ENCODE peak calls at places on chromosomes 16 and 17, in six cellular contexts. One of them, this sample, is unnamed.

GRCh38 chr16:3009568-3010390 is 2.9 kb upstream of the CLDN9 start:
- DNase-seq in left ventricle myocardium inferior: no peak
- DNase-seq in AG10803: no peak
- DNase-seq in fibroblast of pulmonary artery: no peak
- DNase-seq in lower lobe of right lung: peak
- DNase-seq in adrenal gland: no peak
- DNase-seq in this sample: no peak

GRCh38 chr16:42069-42457 is 11.3 kb downstream of the POLR3K start:
- DNase-seq in lower lobe of right lung: peak
- DNase-seq in fibroblast of pulmonary artery: no peak
- DNase-seq in adrenal gland: no peak
- DNase-seq in left ventricle myocardium inferior: no peak
- DNase-seq in AG10803: no peak
- DNase-seq in this sample: no peak

GRCh38 chr16:49458656-49459445 is 85.2 kb downstream of the C16orf78 start:
- DNase-seq in adrenal gland: no peak
- DNase-seq in fibroblast of pulmonary artery: no peak
- DNase-seq in left ventricle myocardium inferior: no peak
- DNase-seq in lower lobe of right lung: no peak
- DNase-seq in AG10803: no peak
- DNase-seq in this sample: no peak

GRCh38 chr17:33463887-33464286 is 170.8 kb upstream of the ASIC2 start:
- DNase-seq in AG10803: peak
- DNase-seq in left ventricle myocardium inferior: no peak
- DNase-seq in fibroblast of pulmonary artery: peak
- DNase-seq in lower lobe of right lung: no peak
- DNase-seq in adrenal gland: no peak
- DNase-seq in this sample: no peak

GRCh38 chr16:81688182-81688581 is 90.9 kb upstream of the PLCG2 start:
- DNase-seq in AG10803: no peak
- DNase-seq in fibroblast of pulmonary artery: no peak
- DNase-seq in left ventricle myocardium inferior: no peak
- DNase-seq in lower lobe of right lung: no peak
- DNase-seq in adrenal gland: no peak
- DNase-seq in this sample: no peak

GRCh38 chr16:21150375-21151001 is at the start of gene DNAH3:
- DNase-seq in left ventricle myocardium inferior: no peak
- DNase-seq in fibroblast of pulmonary artery: no peak
- DNase-seq in adrenal gland: no peak
- DNase-seq in AG10803: no peak
- DNase-seq in lower lobe of right lung: peak
- DNase-seq in this sample: peak

GRCh38 chr16:8530756-8531155 is 59.6 kb downstream of the TMEM114 start:
- DNase-seq in lower lobe of right lung: no peak
- DNase-seq in fibroblast of pulmonary artery: no peak
- DNase-seq in adrenal gland: no peak
- DNase-seq in AG10803: no peak
- DNase-seq in left ventricle myocardium inferior: no peak
- DNase-seq in this sample: no peak

GRCh38 chr16:27112093-27112811 is 45.5 kb downstream of the C16orf82 start:
- DNase-seq in left ventricle myocardium inferior: no peak
- DNase-seq in fibroblast of pulmonary artery: no peak
- DNase-seq in AG10803: no peak
- DNase-seq in lower lobe of right lung: no peak
- DNase-seq in adrenal gland: no peak
- DNase-seq in this sample: no peak

GRCh38 chr16:15894571-15895358 is 6.4 kb upstream of the CEP20 start:
- DNase-seq in left ventricle myocardium inferior: no peak
- DNase-seq in lower lobe of right lung: no peak
- DNase-seq in AG10803: no peak
- DNase-seq in adrenal gland: no peak
- DNase-seq in fibroblast of pulmonary artery: no peak
- DNase-seq in this sample: no peak

GRCh38 chr16:89573826-89574680 is 1.5 kb upstream of the CPNE7 start:
- DNase-seq in left ventricle myocardium inferior: no peak
- DNase-seq in adrenal gland: no peak
- DNase-seq in lower lobe of right lung: no peak
- DNase-seq in fibroblast of pulmonary artery: no peak
- DNase-seq in AG10803: no peak
- DNase-seq in this sample: no peak

GRCh38 chr17:78583091-78583490 is 5.9 kb upstream of the DNAH17 start:
- DNase-seq in AG10803: no peak
- DNase-seq in fibroblast of pulmonary artery: no peak
- DNase-seq in adrenal gland: no peak
- DNase-seq in left ventricle myocardium inferior: no peak
- DNase-seq in lower lobe of right lung: no peak
- DNase-seq in this sample: no peak

GRCh38 chr17:34726536-34727384 is 147.4 kb downstream of the TMEM132E start:
- DNase-seq in left ventricle myocardium inferior: no peak
- DNase-seq in adrenal gland: no peak
- DNase-seq in lower lobe of right lung: no peak
- DNase-seq in AG10803: peak
- DNase-seq in fibroblast of pulmonary artery: no peak
- DNase-seq in this sample: no peak

GRCh38 chr16:2738615-2739014 is 13.8 kb upstream of the SRRM2 start:
- DNase-seq in left ventricle myocardium inferior: no peak
- DNase-seq in AG10803: no peak
- DNase-seq in fibroblast of pulmonary artery: no peak
- DNase-seq in adrenal gland: no peak
- DNase-seq in lower lobe of right lung: no peak
- DNase-seq in this sample: no peak

GRCh38 chr17:29840884-29841283 is 89.1 kb downstream of the SSH2 start:
- DNase-seq in lower lobe of right lung: no peak
- DNase-seq in left ventricle myocardium inferior: no peak
- DNase-seq in fibroblast of pulmonary artery: peak
- DNase-seq in AG10803: no peak
- DNase-seq in adrenal gland: no peak
- DNase-seq in this sample: no peak

GRCh38 chr16:3144331-3144881 is 9.6 kb downstream of the ZNF213 start:
- DNase-seq in adrenal gland: no peak
- DNase-seq in fibroblast of pulmonary artery: no peak
- DNase-seq in lower lobe of right lung: peak
- DNase-seq in left ventricle myocardium inferior: no peak
- DNase-seq in AG10803: no peak
- DNase-seq in this sample: no peak

GRCh38 chr16:24452724-24453123 is 86.6 kb upstream of the RBBP6 start:
- DNase-seq in left ventricle myocardium inferior: no peak
- DNase-seq in AG10803: no peak
- DNase-seq in fibroblast of pulmonary artery: no peak
- DNase-seq in lower lobe of right lung: no peak
- DNase-seq in adrenal gland: no peak
- DNase-seq in this sample: no peak

GRCh38 chr16:70804153-70804728 is 3.3 kb upstream of the VAC14 start:
- DNase-seq in fibroblast of pulmonary artery: peak
- DNase-seq in lower lobe of right lung: no peak
- DNase-seq in adrenal gland: no peak
- DNase-seq in AG10803: peak
- DNase-seq in left ventricle myocardium inferior: no peak
- DNase-seq in this sample: peak

GRCh38 chr16:19524866-19525723 is 1.4 kb downstream of the CCP110 start:
- DNase-seq in left ventricle myocardium inferior: no peak
- DNase-seq in fibroblast of pulmonary artery: no peak
- DNase-seq in adrenal gland: no peak
- DNase-seq in AG10803: no peak
- DNase-seq in lower lobe of right lung: no peak
- DNase-seq in this sample: no peak

GRCh38 chr16:10121496-10121895 is 60.7 kb downstream of the GRIN2A start:
- DNase-seq in fibroblast of pulmonary artery: peak
- DNase-seq in lower lobe of right lung: no peak
- DNase-seq in adrenal gland: no peak
- DNase-seq in AG10803: peak
- DNase-seq in left ventricle myocardium inferior: no peak
- DNase-seq in this sample: peak

GRCh38 chr17:35312790-35313711 is 60.4 kb downstream of the SLFN11 start:
- DNase-seq in lower lobe of right lung: peak
- DNase-seq in adrenal gland: peak
- DNase-seq in AG10803: peak
- DNase-seq in fibroblast of pulmonary artery: peak
- DNase-seq in left ventricle myocardium inferior: peak
- DNase-seq in this sample: peak

GRCh38 chr16:17160285-17160854 is 310.4 kb downstream of the XYLT1 start:
- DNase-seq in fibroblast of pulmonary artery: no peak
- DNase-seq in lower lobe of right lung: no peak
- DNase-seq in left ventricle myocardium inferior: no peak
- DNase-seq in adrenal gland: no peak
- DNase-seq in AG10803: no peak
- DNase-seq in this sample: no peak

GRCh38 chr16:72989203-72989991 is 58.5 kb downstream of the ZFHX3 start:
- DNase-seq in adrenal gland: no peak
- DNase-seq in fibroblast of pulmonary artery: peak
- DNase-seq in AG10803: peak
- DNase-seq in lower lobe of right lung: no peak
- DNase-seq in left ventricle myocardium inferior: no peak
- DNase-seq in this sample: peak

GRCh38 chr17:7885357-7886226 is 3.0 kb upstream of the CHD3 start:
- DNase-seq in fibroblast of pulmonary artery: peak
- DNase-seq in left ventricle myocardium inferior: peak
- DNase-seq in AG10803: no peak
- DNase-seq in lower lobe of right lung: peak
- DNase-seq in adrenal gland: peak
- DNase-seq in this sample: peak
- H3K4me3 ChIP-seq in fibroblast of pulmonary artery: peak
- H3K4me3 ChIP-seq in left ventricle myocardium inferior: peak
- H3K4me3 ChIP-seq in AG10803: peak
- H3K4me3 ChIP-seq in lower lobe of right lung: peak
- H3K4me3 ChIP-seq in adrenal gland: peak
- H3K4me3 ChIP-seq in this sample: peak

DNA sequence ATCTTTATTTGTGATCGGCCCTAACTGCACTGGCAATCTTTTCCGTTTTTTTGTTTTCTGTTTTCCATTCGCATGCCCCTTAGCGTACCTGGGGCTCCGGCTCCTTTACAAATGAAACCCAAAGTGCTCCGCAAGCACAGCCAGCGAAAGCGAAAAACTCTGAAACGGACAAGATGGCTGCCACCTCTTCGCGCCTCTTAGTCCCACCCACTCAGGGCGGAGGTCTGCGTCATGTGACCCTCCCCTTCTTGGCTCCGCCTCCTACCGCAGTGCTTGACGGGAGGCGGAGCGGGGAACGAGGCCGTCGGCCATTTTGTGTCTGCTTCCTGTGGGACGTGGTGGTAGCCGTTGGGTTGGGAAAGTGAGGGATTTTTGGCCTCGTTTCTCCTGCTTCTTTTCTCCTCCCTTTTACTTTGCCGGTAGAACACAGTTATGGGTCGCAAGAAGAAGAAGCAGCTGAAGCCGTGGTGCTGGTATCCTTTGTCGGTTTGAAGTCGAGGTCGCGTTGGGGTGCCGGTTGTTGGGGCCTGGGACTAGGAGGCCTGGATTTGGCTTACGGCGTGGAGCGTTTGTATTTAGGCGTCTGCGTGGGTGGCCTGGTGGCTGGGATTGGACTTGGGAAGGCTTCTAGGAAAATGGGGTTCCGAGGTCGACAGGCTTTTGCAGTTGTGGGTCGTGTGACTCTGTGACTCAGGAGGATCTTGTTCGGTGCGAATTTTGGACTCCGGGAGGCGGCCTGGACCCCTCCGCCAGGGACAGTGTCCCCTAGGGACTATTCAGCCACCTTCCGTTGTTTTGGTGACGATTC is at the start of gene ZNF207:
- DNase-seq in fibroblast of pulmonary artery: peak
- DNase-seq in adrenal gland: peak
- DNase-seq in AG10803: peak
- DNase-seq in lower lobe of right lung: peak
- DNase-seq in left ventricle myocardium inferior: peak
- DNase-seq in this sample: peak
- TF ChIP-seq CTCF in fibroblast of pulmonary artery: no peak
- TF ChIP-seq CTCF in adrenal gland: no peak
- TF ChIP-seq CTCF in AG10803: no peak
- TF ChIP-seq CTCF in lower lobe of right lung: no peak
- TF ChIP-seq CTCF in left ventricle myocardium inferior: no peak
- TF ChIP-seq CTCF in this sample: no peak

GRCh38 chr17:1087381-1088241 is 90.7 kb downstream of the TIMM22 start:
- DNase-seq in left ventricle myocardium inferior: peak
- DNase-seq in adrenal gland: peak
- DNase-seq in fibroblast of pulmonary artery: no peak
- DNase-seq in AG10803: peak
- DNase-seq in lower lobe of right lung: peak
- DNase-seq in this sample: no peak
- H3K4me3 ChIP-seq in left ventricle myocardium inferior: peak
- H3K4me3 ChIP-seq in adrenal gland: no peak
- H3K4me3 ChIP-seq in fibroblast of pulmonary artery: no peak
- H3K4me3 ChIP-seq in AG10803: no peak
- H3K4me3 ChIP-seq in lower lobe of right lung: no peak
- H3K4me3 ChIP-seq in this sample: no peak

GRCh38 chr17:50176559-50177471 is 11.0 kb downstream of the SGCA start:
- DNase-seq in AG10803: peak
- DNase-seq in adrenal gland: no peak
- DNase-seq in left ventricle myocardium inferior: no peak
- DNase-seq in lower lobe of right lung: no peak
- DNase-seq in fibroblast of pulmonary artery: no peak
- DNase-seq in this sample: peak

GRCh38 chr17:50180066-50180465 is 14.3 kb downstream of the SGCA start:
- DNase-seq in left ventricle myocardium inferior: no peak
- DNase-seq in fibroblast of pulmonary artery: no peak
- DNase-seq in lower lobe of right lung: peak
- DNase-seq in AG10803: peak
- DNase-seq in adrenal gland: no peak
- DNase-seq in this sample: no peak

GRCh38 chr17:50180593-50180992 is 14.8 kb downstream of the SGCA start:
- DNase-seq in AG10803: no peak
- DNase-seq in left ventricle myocardium inferior: no peak
- DNase-seq in fibroblast of pulmonary artery: no peak
- DNase-seq in adrenal gland: no peak
- DNase-seq in lower lobe of right lung: peak
- DNase-seq in this sample: no peak

GRCh38 chr17:50177476-50177875 is 11.7 kb downstream of the SGCA start:
- DNase-seq in fibroblast of pulmonary artery: no peak
- DNase-seq in AG10803: no peak
- DNase-seq in adrenal gland: no peak
- DNase-seq in lower lobe of right lung: no peak
- DNase-seq in left ventricle myocardium inferior: no peak
- DNase-seq in this sample: peak

DNA sequence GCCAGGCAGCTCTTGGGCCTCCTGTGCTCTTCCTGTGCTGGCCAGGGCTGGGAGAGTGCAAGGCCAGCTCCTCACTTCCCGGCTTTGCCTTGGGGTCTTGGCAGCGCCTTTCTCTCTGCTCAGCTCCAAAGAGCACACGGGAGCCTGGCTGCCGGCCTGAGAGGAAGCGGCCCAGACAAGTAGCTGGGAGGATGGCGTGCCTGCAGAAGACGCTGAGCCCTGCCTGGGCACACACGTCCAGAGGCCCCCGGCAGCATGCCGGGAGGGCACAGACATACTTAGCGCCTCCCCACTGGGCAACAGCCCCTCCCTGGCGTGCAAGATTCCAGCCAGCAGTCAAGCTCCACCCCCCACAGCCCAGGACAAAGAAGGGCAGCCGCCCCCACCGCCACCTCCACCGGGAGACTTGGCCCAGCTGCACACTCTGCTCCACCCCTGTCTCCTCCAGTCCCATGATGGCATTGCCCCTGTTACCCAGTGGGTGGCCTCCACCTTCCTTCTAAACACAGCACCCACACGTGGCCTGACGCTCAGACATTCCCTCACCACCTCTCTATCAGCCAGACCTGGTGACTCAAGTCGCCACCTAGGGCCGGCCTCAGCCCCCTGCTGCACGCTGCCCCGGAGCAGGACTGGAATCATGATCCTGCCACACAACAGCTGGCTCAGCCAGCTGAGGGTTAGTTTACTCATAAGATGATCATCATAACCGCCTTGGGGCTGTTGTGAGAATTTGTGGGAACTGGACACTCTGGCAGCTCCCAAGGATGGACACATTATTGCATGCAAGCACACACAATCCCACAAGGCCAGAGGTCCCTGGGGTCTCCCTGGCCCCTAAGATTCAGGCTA is 12.4 kb downstream of the SGCA start:
- DNase-seq in left ventricle myocardium inferior: peak
- DNase-seq in AG10803: peak
- DNase-seq in lower lobe of right lung: peak
- DNase-seq in fibroblast of pulmonary artery: peak
- DNase-seq in adrenal gland: peak
- DNase-seq in this sample: peak
- TF ChIP-seq CTCF in left ventricle myocardium inferior: peak
- TF ChIP-seq CTCF in AG10803: peak
- TF ChIP-seq CTCF in lower lobe of right lung: peak
- TF ChIP-seq CTCF in fibroblast of pulmonary artery: peak
- TF ChIP-seq CTCF in adrenal gland: peak
- TF ChIP-seq CTCF in this sample: peak